ENCODE peak calls at places on chromosomes 12 and 14, in five cellular contexts. One of them, this sample, is unnamed.

GRCh38 chr14:26206640-26207039 is 391.2 kb downstream of the NOVA1 start:
- DNase-seq in fibroblast of mammary gland: no peak
- DNase-seq in heart right ventricle: no peak
- DNase-seq in gastrocnemius medialis: no peak
- DNase-seq in kidney epithelial cell: no peak
- DNase-seq in this sample: no peak

GRCh38 chr12:21526053-21526452 is at the start of gene SPX:
- DNase-seq in fibroblast of mammary gland: peak
- DNase-seq in heart right ventricle: no peak
- DNase-seq in gastrocnemius medialis: no peak
- DNase-seq in kidney epithelial cell: peak
- DNase-seq in this sample: no peak

GRCh38 chr14:102645746-102646440 is 53.4 kb downstream of the RCOR1 start:
- DNase-seq in fibroblast of mammary gland: peak
- DNase-seq in heart right ventricle: no peak
- DNase-seq in gastrocnemius medialis: no peak
- DNase-seq in kidney epithelial cell: no peak
- DNase-seq in this sample: no peak

GRCh38 chr14:88241810-88242209 is 81.3 kb downstream of the KCNK10 start:
- DNase-seq in fibroblast of mammary gland: no peak
- DNase-seq in heart right ventricle: no peak
- DNase-seq in gastrocnemius medialis: no peak
- DNase-seq in kidney epithelial cell: no peak
- DNase-seq in this sample: no peak

GRCh38 chr12:24256636-24257150 is 307.2 kb upstream of the SOX5 start:
- DNase-seq in fibroblast of mammary gland: no peak
- DNase-seq in heart right ventricle: no peak
- DNase-seq in gastrocnemius medialis: no peak
- DNase-seq in kidney epithelial cell: no peak
- DNase-seq in this sample: no peak

GRCh38 chr12:32893458-32893857 is 3.1 kb downstream of the PKP2 start:
- DNase-seq in fibroblast of mammary gland: no peak
- DNase-seq in heart right ventricle: no peak
- DNase-seq in gastrocnemius medialis: no peak
- DNase-seq in kidney epithelial cell: no peak
- DNase-seq in this sample: no peak

GRCh38 chr12:113325938-113326337 is 9.0 kb downstream of the SLC8B1 start:
- DNase-seq in fibroblast of mammary gland: peak
- DNase-seq in heart right ventricle: peak
- DNase-seq in gastrocnemius medialis: no peak
- DNase-seq in kidney epithelial cell: no peak
- DNase-seq in this sample: no peak

GRCh38 chr14:83706555-83706954 is 1823.4 kb upstream of the FLRT2 start:
- DNase-seq in fibroblast of mammary gland: no peak
- DNase-seq in heart right ventricle: no peak
- DNase-seq in gastrocnemius medialis: no peak
- DNase-seq in kidney epithelial cell: peak
- DNase-seq in this sample: no peak

GRCh38 chr12:105626653-105627052 is 296.2 kb downstream of the C12orf75 start:
- DNase-seq in fibroblast of mammary gland: no peak
- DNase-seq in heart right ventricle: no peak
- DNase-seq in gastrocnemius medialis: no peak
- DNase-seq in kidney epithelial cell: no peak
- DNase-seq in this sample: no peak

GRCh38 chr12:1630827-1631591 is 2.0 kb downstream of the WNT5B start:
- DNase-seq in fibroblast of mammary gland: peak
- DNase-seq in heart right ventricle: peak
- DNase-seq in gastrocnemius medialis: no peak
- DNase-seq in kidney epithelial cell: no peak
- DNase-seq in this sample: no peak

GRCh38 chr12:112380663-112381420 is 1.4 kb downstream of the HECTD4 start:
- DNase-seq in fibroblast of mammary gland: no peak
- DNase-seq in heart right ventricle: peak
- DNase-seq in gastrocnemius medialis: no peak
- DNase-seq in kidney epithelial cell: no peak
- DNase-seq in this sample: no peak

GRCh38 chr12:88360349-88360748 is 218.2 kb downstream of the TMTC3 start:
- DNase-seq in fibroblast of mammary gland: no peak
- DNase-seq in heart right ventricle: no peak
- DNase-seq in gastrocnemius medialis: no peak
- DNase-seq in kidney epithelial cell: peak
- DNase-seq in this sample: no peak

GRCh38 chr12:44405267-44405666 is 470.8 kb downstream of the NELL2 start:
- DNase-seq in fibroblast of mammary gland: no peak
- DNase-seq in heart right ventricle: no peak
- DNase-seq in gastrocnemius medialis: no peak
- DNase-seq in kidney epithelial cell: no peak
- DNase-seq in this sample: no peak

GRCh38 chr14:32542507-32542906 is 213.4 kb downstream of the AKAP6 start:
- DNase-seq in fibroblast of mammary gland: no peak
- DNase-seq in heart right ventricle: no peak
- DNase-seq in gastrocnemius medialis: no peak
- DNase-seq in kidney epithelial cell: no peak
- DNase-seq in this sample: no peak

GRCh38 chr12:642633-643477 is 20.4 kb downstream of the NINJ2 start:
- DNase-seq in fibroblast of mammary gland: peak
- DNase-seq in heart right ventricle: peak
- DNase-seq in gastrocnemius medialis: peak
- DNase-seq in kidney epithelial cell: no peak
- DNase-seq in this sample: no peak

GRCh38 chr12:123696209-123696608 is 15.9 kb upstream of the ATP6V0A2 start:
- DNase-seq in fibroblast of mammary gland: no peak
- DNase-seq in heart right ventricle: no peak
- DNase-seq in gastrocnemius medialis: no peak
- DNase-seq in kidney epithelial cell: no peak
- DNase-seq in this sample: no peak

GRCh38 chr12:75439930-75440329 is 40.6 kb upstream of the GLIPR1 start:
- DNase-seq in fibroblast of mammary gland: peak
- DNase-seq in heart right ventricle: no peak
- DNase-seq in gastrocnemius medialis: no peak
- DNase-seq in kidney epithelial cell: no peak
- DNase-seq in this sample: no peak

GRCh38 chr12:75438052-75438754 is 42.4 kb upstream of the GLIPR1 start:
- DNase-seq in fibroblast of mammary gland: no peak
- DNase-seq in heart right ventricle: no peak
- DNase-seq in gastrocnemius medialis: no peak
- DNase-seq in kidney epithelial cell: no peak
- DNase-seq in this sample: no peak

GRCh38 chr12:75439048-75439447 is 41.5 kb upstream of the GLIPR1 start:
- DNase-seq in fibroblast of mammary gland: peak
- DNase-seq in heart right ventricle: no peak
- DNase-seq in gastrocnemius medialis: no peak
- DNase-seq in kidney epithelial cell: no peak
- DNase-seq in this sample: no peak

DNA sequence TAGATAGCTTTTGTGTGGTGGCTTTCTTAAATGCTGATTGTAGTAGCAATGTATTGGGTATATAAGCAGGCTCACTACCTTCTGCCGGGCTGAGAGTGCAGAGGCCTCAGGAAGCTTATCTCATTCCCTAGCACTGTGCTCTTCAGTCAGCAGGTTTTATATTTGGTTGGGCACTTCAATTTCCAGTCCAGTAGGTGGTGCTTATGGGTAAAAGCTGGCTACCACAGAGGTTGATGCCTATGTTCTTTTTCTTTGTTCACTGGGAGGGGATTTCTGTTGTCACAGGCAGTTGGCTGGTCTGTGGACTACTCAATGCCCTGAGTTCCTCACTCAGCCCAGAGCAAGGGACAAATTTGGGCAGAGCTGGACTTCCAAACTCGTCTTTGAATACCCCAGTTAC is 43.0 kb upstream of the GLIPR1 start:
- DNase-seq in fibroblast of mammary gland: peak
- DNase-seq in heart right ventricle: no peak
- DNase-seq in gastrocnemius medialis: no peak
- DNase-seq in kidney epithelial cell: no peak
- DNase-seq in this sample: no peak
- TF ChIP-seq CTCF in fibroblast of mammary gland: peak
- TF ChIP-seq CTCF in heart right ventricle: no peak
- TF ChIP-seq CTCF in gastrocnemius medialis: no peak
- TF ChIP-seq CTCF in kidney epithelial cell: peak
- TF ChIP-seq CTCF in this sample: no peak

DNA sequence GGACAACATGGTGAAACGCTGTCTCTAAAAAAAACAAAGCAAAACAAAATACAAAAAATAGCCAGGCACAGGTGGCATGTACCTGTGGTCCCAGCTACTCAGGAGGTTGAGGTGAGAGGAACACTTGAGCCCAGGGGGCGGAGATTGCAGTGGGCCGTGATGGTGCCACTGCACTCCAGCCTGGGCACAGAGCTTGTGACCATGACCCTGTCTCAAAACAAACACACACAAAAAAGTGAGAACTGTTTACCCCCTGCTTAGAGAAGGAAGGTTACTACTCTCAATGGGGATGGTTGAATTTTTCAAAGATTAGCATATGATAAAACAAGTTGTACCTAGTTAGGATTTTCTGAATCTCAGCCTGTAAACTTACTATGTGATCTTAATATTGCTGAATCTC is 68.0 kb downstream of the ZFP36L1 start:
- DNase-seq in fibroblast of mammary gland: no peak
- DNase-seq in heart right ventricle: no peak
- DNase-seq in gastrocnemius medialis: no peak
- DNase-seq in kidney epithelial cell: no peak
- DNase-seq in this sample: no peak
- H3K4me3 ChIP-seq in fibroblast of mammary gland: no peak
- H3K4me3 ChIP-seq in heart right ventricle: no peak
- H3K4me3 ChIP-seq in gastrocnemius medialis: no peak
- H3K4me3 ChIP-seq in kidney epithelial cell: no peak
- H3K4me3 ChIP-seq in this sample: no peak

GRCh38 chr12:2999265-2999841 is 40.2 kb downstream of the TEAD4 start:
- DNase-seq in fibroblast of mammary gland: no peak
- DNase-seq in heart right ventricle: no peak
- DNase-seq in gastrocnemius medialis: peak
- DNase-seq in kidney epithelial cell: no peak
- DNase-seq in this sample: no peak

GRCh38 chr12:2997989-2998670 is 38.9 kb downstream of the TEAD4 start:
- DNase-seq in fibroblast of mammary gland: peak
- DNase-seq in heart right ventricle: no peak
- DNase-seq in gastrocnemius medialis: no peak
- DNase-seq in kidney epithelial cell: no peak
- DNase-seq in this sample: no peak

GRCh38 chr12:2998789-2999264 is 39.6 kb downstream of the TEAD4 start:
- DNase-seq in fibroblast of mammary gland: peak
- DNase-seq in heart right ventricle: peak
- DNase-seq in gastrocnemius medialis: peak
- DNase-seq in kidney epithelial cell: peak
- DNase-seq in this sample: peak

GRCh38 chr12:3002636-3003035 is 43.4 kb downstream of the TEAD4 start:
- DNase-seq in fibroblast of mammary gland: peak
- DNase-seq in heart right ventricle: no peak
- DNase-seq in gastrocnemius medialis: peak
- DNase-seq in kidney epithelial cell: no peak
- DNase-seq in this sample: no peak

GRCh38 chr12:3000548-3001275 is 41.5 kb downstream of the TEAD4 start:
- DNase-seq in fibroblast of mammary gland: no peak
- DNase-seq in heart right ventricle: no peak
- DNase-seq in gastrocnemius medialis: no peak
- DNase-seq in kidney epithelial cell: no peak
- DNase-seq in this sample: no peak
- TF ChIP-seq CTCF in fibroblast of mammary gland: peak
- TF ChIP-seq CTCF in heart right ventricle: no peak
- TF ChIP-seq CTCF in gastrocnemius medialis: no peak
- TF ChIP-seq CTCF in kidney epithelial cell: no peak
- TF ChIP-seq CTCF in this sample: no peak

GRCh38 chr12:132251741-132252490 is 77.5 kb downstream of the GALNT9 start:
- DNase-seq in fibroblast of mammary gland: no peak
- DNase-seq in heart right ventricle: no peak
- DNase-seq in gastrocnemius medialis: no peak
- DNase-seq in kidney epithelial cell: no peak
- DNase-seq in this sample: no peak
- H3K4me3 ChIP-seq in fibroblast of mammary gland: no peak
- H3K4me3 ChIP-seq in heart right ventricle: no peak
- H3K4me3 ChIP-seq in gastrocnemius medialis: no peak
- H3K4me3 ChIP-seq in kidney epithelial cell: no peak
- H3K4me3 ChIP-seq in this sample: no peak

GRCh38 chr12:49662998-49663843 is 39.9 kb downstream of the PRPF40B start:
- DNase-seq in fibroblast of mammary gland: peak
- DNase-seq in heart right ventricle: peak
- DNase-seq in gastrocnemius medialis: peak
- DNase-seq in kidney epithelial cell: no peak
- DNase-seq in this sample: no peak

GRCh38 chr12:49666176-49666575 is 41.0 kb downstream of the FMNL3 start:
- DNase-seq in fibroblast of mammary gland: no peak
- DNase-seq in heart right ventricle: no peak
- DNase-seq in gastrocnemius medialis: no peak
- DNase-seq in kidney epithelial cell: no peak
- DNase-seq in this sample: no peak

GRCh38 chr12:49664167-49664566 is 40.8 kb downstream of the PRPF40B start:
- DNase-seq in fibroblast of mammary gland: no peak
- DNase-seq in heart right ventricle: no peak
- DNase-seq in gastrocnemius medialis: no peak
- DNase-seq in kidney epithelial cell: no peak
- DNase-seq in this sample: no peak

GRCh38 chr12:49665384-49665783 is 41.8 kb downstream of the FMNL3 start:
- DNase-seq in fibroblast of mammary gland: no peak
- DNase-seq in heart right ventricle: no peak
- DNase-seq in gastrocnemius medialis: no peak
- DNase-seq in kidney epithelial cell: no peak
- DNase-seq in this sample: no peak

DNA sequence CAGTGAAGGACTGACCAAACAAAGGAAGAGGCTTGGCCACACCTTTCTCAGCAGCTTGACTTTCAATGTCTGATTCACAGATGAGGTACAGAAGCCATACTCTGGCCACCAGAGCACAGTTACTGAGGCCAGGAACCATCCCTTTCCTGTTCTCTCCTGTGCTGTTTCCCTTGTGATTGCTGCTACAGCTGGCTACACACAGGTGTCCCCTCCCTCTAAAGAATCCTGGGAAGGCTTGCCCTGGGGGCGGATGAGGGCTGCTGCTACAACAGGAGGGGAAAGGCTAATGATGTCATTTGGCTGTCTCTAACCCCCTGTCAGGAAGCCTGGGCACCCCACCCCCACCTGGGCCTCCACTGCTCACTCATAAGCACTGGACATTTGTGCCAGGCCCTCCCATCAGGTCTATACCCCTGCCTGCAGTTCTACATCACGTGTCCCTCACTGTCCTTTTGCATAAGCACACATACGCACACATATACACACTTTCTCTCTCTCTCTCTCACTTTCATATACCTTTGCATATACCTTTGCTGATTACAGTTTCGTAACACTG is 41.3 kb downstream of the PRPF40B start:
- DNase-seq in fibroblast of mammary gland: no peak
- DNase-seq in heart right ventricle: no peak
- DNase-seq in gastrocnemius medialis: no peak
- DNase-seq in kidney epithelial cell: no peak
- DNase-seq in this sample: no peak
- TF ChIP-seq CTCF in fibroblast of mammary gland: no peak
- TF ChIP-seq CTCF in heart right ventricle: no peak
- TF ChIP-seq CTCF in gastrocnemius medialis: no peak
- TF ChIP-seq CTCF in kidney epithelial cell: no peak
- TF ChIP-seq CTCF in this sample: no peak

GRCh38 chr12:101713059-101713682 is 15.7 kb downstream of the CHPT1 start:
- DNase-seq in fibroblast of mammary gland: peak
- DNase-seq in heart right ventricle: no peak
- DNase-seq in gastrocnemius medialis: peak
- DNase-seq in kidney epithelial cell: no peak
- DNase-seq in this sample: no peak
- H3K4me3 ChIP-seq in fibroblast of mammary gland: no peak
- H3K4me3 ChIP-seq in heart right ventricle: no peak
- H3K4me3 ChIP-seq in gastrocnemius medialis: no peak
- H3K4me3 ChIP-seq in kidney epithelial cell: no peak
- H3K4me3 ChIP-seq in this sample: no peak